ENCODE peak calls at places on chromosomes 4 and X, in four cellular contexts. One of them, this sample, is unnamed.

GRCh38 chrX:120874678-120875557 is 748 bp downstream of the CT47B1 start:
- DNase-seq in HEK293T: no peak
- DNase-seq in ecto neural progenitor cell: no peak
- DNase-seq in stimulated activated CD8-positive, alpha-beta memory T cell treated with anti-CD3 and anti-CD28 coated beads, Interleukin-4, amount 100 ng/mL, for 24 hours: no peak
- DNase-seq in this sample: no peak

GRCh38 chr4:22338806-22339205 is 177.1 kb downstream of the ADGRA3 start:
- DNase-seq in HEK293T: no peak
- DNase-seq in ecto neural progenitor cell: no peak
- DNase-seq in stimulated activated CD8-positive, alpha-beta memory T cell treated with anti-CD3 and anti-CD28 coated beads, Interleukin-4, amount 100 ng/mL, for 24 hours: no peak
- DNase-seq in this sample: no peak

GRCh38 chr4:2256156-2256731 is 5.7 kb downstream of the MXD4 start:
- DNase-seq in HEK293T: no peak
- DNase-seq in ecto neural progenitor cell: no peak
- DNase-seq in stimulated activated CD8-positive, alpha-beta memory T cell treated with anti-CD3 and anti-CD28 coated beads, Interleukin-4, amount 100 ng/mL, for 24 hours: no peak
- DNase-seq in this sample: no peak

GRCh38 chrX:39869846-39870601 is 227.7 kb downstream of the BCOR start:
- DNase-seq in HEK293T: no peak
- DNase-seq in ecto neural progenitor cell: no peak
- DNase-seq in stimulated activated CD8-positive, alpha-beta memory T cell treated with anti-CD3 and anti-CD28 coated beads, Interleukin-4, amount 100 ng/mL, for 24 hours: peak
- DNase-seq in this sample: no peak

GRCh38 chrX:153411255-153411987 is at the start of gene ZFP92:
- DNase-seq in HEK293T: no peak
- DNase-seq in ecto neural progenitor cell: no peak
- DNase-seq in stimulated activated CD8-positive, alpha-beta memory T cell treated with anti-CD3 and anti-CD28 coated beads, Interleukin-4, amount 100 ng/mL, for 24 hours: peak
- DNase-seq in this sample: peak

GRCh38 chrX:133634416-133634815 is 219.1 kb upstream of the GPC4 start:
- DNase-seq in HEK293T: no peak
- DNase-seq in ecto neural progenitor cell: no peak
- DNase-seq in stimulated activated CD8-positive, alpha-beta memory T cell treated with anti-CD3 and anti-CD28 coated beads, Interleukin-4, amount 100 ng/mL, for 24 hours: no peak
- DNase-seq in this sample: no peak

GRCh38 chr4:75194180-75194579 is 261.3 kb downstream of the PARM1 start:
- DNase-seq in HEK293T: no peak
- DNase-seq in ecto neural progenitor cell: no peak
- DNase-seq in stimulated activated CD8-positive, alpha-beta memory T cell treated with anti-CD3 and anti-CD28 coated beads, Interleukin-4, amount 100 ng/mL, for 24 hours: no peak
- DNase-seq in this sample: no peak

GRCh38 chrX:40102393-40103381 is 4.9 kb upstream of the BCOR start:
- DNase-seq in HEK293T: no peak
- DNase-seq in ecto neural progenitor cell: peak
- DNase-seq in stimulated activated CD8-positive, alpha-beta memory T cell treated with anti-CD3 and anti-CD28 coated beads, Interleukin-4, amount 100 ng/mL, for 24 hours: no peak
- DNase-seq in this sample: no peak

GRCh38 chr4:8723222-8723980 is 130.8 kb downstream of the CPZ start:
- DNase-seq in HEK293T: no peak
- DNase-seq in ecto neural progenitor cell: peak
- DNase-seq in stimulated activated CD8-positive, alpha-beta memory T cell treated with anti-CD3 and anti-CD28 coated beads, Interleukin-4, amount 100 ng/mL, for 24 hours: no peak
- DNase-seq in this sample: no peak

GRCh38 chrX:65697915-65698796 is 30.7 kb downstream of the MSN start:
- DNase-seq in HEK293T: no peak
- DNase-seq in ecto neural progenitor cell: no peak
- DNase-seq in stimulated activated CD8-positive, alpha-beta memory T cell treated with anti-CD3 and anti-CD28 coated beads, Interleukin-4, amount 100 ng/mL, for 24 hours: peak
- DNase-seq in this sample: no peak

This sample was measured in NCI-H526.